ENCODE peak calls at places on chromosomes 5 and 9, in four cellular contexts. One of them, this sample, is unnamed.

GRCh38 chr5:142871880-142872200 is 101.7 kb downstream of the ARHGAP26 start:
- DNase-seq in GM12878: no peak
- DNase-seq in HepG2: no peak
- DNase-seq in K562: no peak
- DNase-seq in this sample: no peak

GRCh38 chr9:137370865-137371520 is 52.0 kb downstream of the EXD3 start:
- DNase-seq in GM12878: no peak
- DNase-seq in HepG2: no peak
- DNase-seq in K562: no peak
- DNase-seq in this sample: no peak

GRCh38 chr5:87434461-87434860 is 21.7 kb upstream of the CCNH start:
- DNase-seq in GM12878: no peak
- DNase-seq in HepG2: no peak
- DNase-seq in K562: no peak
- DNase-seq in this sample: no peak

GRCh38 chr5:39079147-39079546 is 4.9 kb upstream of the RICTOR start:
- DNase-seq in GM12878: no peak
- DNase-seq in HepG2: no peak
- DNase-seq in K562: no peak
- DNase-seq in this sample: no peak

GRCh38 chr9:99057665-99058625 is 47.0 kb upstream of the TGFBR1 start:
- DNase-seq in GM12878: peak; percentile 64
- DNase-seq in HepG2: no peak
- DNase-seq in K562: peak; percentile 66
- DNase-seq in this sample: no peak

GRCh38 chr5:178205010-178205748 is 846 bp downstream of the HNRNPAB start:
- DNase-seq in GM12878: no peak
- DNase-seq in HepG2: peak; percentile 50
- DNase-seq in K562: peak; percentile 90
- DNase-seq in this sample: peak; percentile 82

GRCh38 chr5:160097981-160098380 is 21.3 kb downstream of the PWWP2A start:
- DNase-seq in GM12878: no peak
- DNase-seq in HepG2: no peak
- DNase-seq in K562: no peak
- DNase-seq in this sample: no peak

GRCh38 chr5:5318426-5319205 is 103.9 kb upstream of the ICE1 start:
- DNase-seq in GM12878: no peak
- DNase-seq in HepG2: no peak
- DNase-seq in K562: no peak
- DNase-seq in this sample: no peak

GRCh38 chr9:79403495-79403894 is 168.3 kb upstream of the TLE4 start:
- DNase-seq in GM12878: no peak
- DNase-seq in HepG2: no peak
- DNase-seq in K562: no peak
- DNase-seq in this sample: no peak

GRCh38 chr5:58455066-58455465 is 4.8 kb downstream of the PLK2 start:
- DNase-seq in GM12878: no peak
- DNase-seq in HepG2: no peak
- DNase-seq in K562: no peak
- DNase-seq in this sample: no peak

GRCh38 chr5:172502969-172503368 is 48.6 kb upstream of the SH3PXD2B start:
- DNase-seq in GM12878: no peak
- DNase-seq in HepG2: peak; percentile 6
- DNase-seq in K562: no peak
- DNase-seq in this sample: peak; percentile 62

GRCh38 chr9:129491486-129491855 is 129.4 kb downstream of the C9orf50 start:
- DNase-seq in GM12878: no peak
- DNase-seq in HepG2: no peak
- DNase-seq in K562: no peak
- DNase-seq in this sample: no peak

DNA sequence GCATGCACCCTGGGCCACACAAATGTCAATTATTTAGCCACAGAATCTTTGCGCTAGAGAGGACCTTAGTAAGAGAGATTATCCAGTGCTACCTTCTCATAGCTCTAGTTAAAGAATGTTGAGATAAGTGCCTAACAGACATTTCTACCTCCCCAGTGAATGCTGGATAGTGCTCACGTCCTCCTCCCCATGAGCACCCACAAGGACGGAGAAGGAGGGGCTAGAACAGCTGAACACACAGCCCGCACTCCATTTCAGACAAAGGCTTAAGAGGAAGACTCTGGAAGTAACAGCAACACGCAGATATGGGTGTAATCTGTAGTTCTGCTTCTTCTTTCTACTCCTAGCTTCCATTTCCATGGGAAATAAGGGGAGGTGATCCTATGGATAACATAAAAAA is 120.5 kb downstream of the FEM1C start:
- DNase-seq in GM12878: no peak
- DNase-seq in HepG2: no peak
- DNase-seq in K562: no peak
- DNase-seq in this sample: no peak
- TF ChIP-seq FOXM1 in GM12878: no peak
- TF ChIP-seq FOXM1 in HepG2: no peak
- TF ChIP-seq FOXM1 in K562: no peak
- TF ChIP-seq FOXM1 in this sample: no peak

DNA sequence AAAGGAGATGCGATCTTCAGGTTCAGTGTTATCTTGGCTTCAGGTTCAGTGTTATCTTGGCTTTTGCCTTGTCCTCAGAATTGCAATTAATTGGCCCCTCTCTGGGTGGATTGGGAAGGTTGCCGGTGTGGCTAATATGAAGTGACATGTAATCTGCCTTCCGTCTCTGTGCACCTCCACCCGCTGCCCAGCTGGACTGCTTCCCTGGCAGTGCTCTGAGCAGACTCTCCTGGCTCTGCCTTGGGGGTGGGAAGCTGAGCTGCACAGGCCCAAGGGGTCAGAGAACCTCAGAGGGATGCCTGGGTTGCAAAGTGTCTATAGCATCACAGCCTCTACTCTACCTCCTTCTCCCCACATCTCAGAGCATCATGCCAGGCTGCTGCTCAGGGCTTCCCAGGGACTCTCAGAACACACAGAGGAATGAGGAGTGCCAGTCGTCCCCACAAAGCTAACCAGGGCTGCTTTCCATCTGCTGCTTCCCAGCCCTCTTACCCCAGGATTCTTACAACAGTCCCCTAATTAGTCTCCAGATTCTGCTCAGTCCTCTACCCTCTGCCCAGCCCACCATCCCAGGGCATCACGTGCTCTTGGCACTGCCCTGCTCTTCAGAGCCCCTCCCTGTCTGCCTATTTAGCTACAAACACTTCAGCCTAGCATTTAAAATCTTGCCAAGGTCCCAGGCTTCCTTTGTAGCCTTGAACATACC is 54.4 kb upstream of the AFAP1L1 start:
- DNase-seq in GM12878: no peak
- DNase-seq in HepG2: no peak
- DNase-seq in K562: no peak
- DNase-seq in this sample: no peak
- TF ChIP-seq BHLHE40 in GM12878: no peak
- TF ChIP-seq BHLHE40 in HepG2: no peak
- TF ChIP-seq BHLHE40 in K562: no peak
- TF ChIP-seq BHLHE40 in this sample: no peak

GRCh38 chr5:120017523-120017922 is 388.2 kb downstream of the FAM170A start:
- DNase-seq in GM12878: no peak
- DNase-seq in HepG2: no peak
- DNase-seq in K562: no peak
- DNase-seq in this sample: no peak
- TF ChIP-seq SP1 in GM12878: no peak
- TF ChIP-seq SP1 in HepG2: no peak
- TF ChIP-seq SP1 in K562: no peak
- TF ChIP-seq SP1 in this sample: no peak

GRCh38 chr9:71446499-71447411 is 321.6 kb downstream of the CEMIP2 start:
- DNase-seq in GM12878: no peak
- DNase-seq in HepG2: peak; percentile 47
- DNase-seq in K562: no peak
- DNase-seq in this sample: peak; percentile 73
- TF ChIP-seq FOXM1 in GM12878: no peak
- TF ChIP-seq FOXM1 in HepG2: no peak
- TF ChIP-seq FOXM1 in K562: no peak
- TF ChIP-seq FOXM1 in this sample: no peak

GRCh38 chr9:30775236-30775635 is 1609.2 kb upstream of the ACO1 start:
- DNase-seq in GM12878: no peak
- DNase-seq in HepG2: no peak
- DNase-seq in K562: no peak
- DNase-seq in this sample: no peak

GRCh38 chr9:30771278-30771677 is 1613.2 kb upstream of the ACO1 start:
- DNase-seq in GM12878: no peak
- DNase-seq in HepG2: no peak
- DNase-seq in K562: no peak
- DNase-seq in this sample: no peak

GRCh38 chr9:30773427-30773826 is 1611.0 kb upstream of the ACO1 start:
- DNase-seq in GM12878: no peak
- DNase-seq in HepG2: no peak
- DNase-seq in K562: no peak
- DNase-seq in this sample: no peak

DNA sequence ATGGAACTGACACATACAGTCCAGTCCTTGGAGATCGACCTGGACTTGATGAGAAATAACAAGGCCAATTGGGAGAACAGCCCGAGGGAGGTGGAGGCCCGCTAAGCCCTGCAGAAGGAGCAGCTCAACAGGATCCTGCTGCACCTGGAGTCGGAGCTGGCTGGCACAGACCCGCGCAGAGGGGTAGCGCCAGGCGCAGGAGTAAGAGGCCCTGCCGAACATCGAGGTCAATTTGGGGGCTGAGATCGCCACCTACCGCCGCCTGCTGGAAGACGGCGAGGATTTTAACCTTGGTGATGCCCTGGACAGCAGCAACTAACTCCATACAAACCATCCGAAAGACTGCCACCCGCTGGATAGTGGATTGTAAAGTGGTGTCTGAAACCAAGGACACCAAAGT is 1610.1 kb upstream of the ACO1 start:
- DNase-seq in GM12878: no peak
- DNase-seq in HepG2: peak; percentile 28
- DNase-seq in K562: no peak
- DNase-seq in this sample: peak; percentile 16
- TF ChIP-seq BHLHE40 in GM12878: no peak
- TF ChIP-seq BHLHE40 in HepG2: no peak
- TF ChIP-seq BHLHE40 in K562: no peak
- TF ChIP-seq BHLHE40 in this sample: no peak

This sample was measured in HEK293T.